ENCODE peak calls at places on chromosomes 13 and 19, in five cellular contexts. T is Peyer's patch; P is effector memory CD4-positive, alpha-beta T cell; F is gastrocnemius medialis; Q is brain microvascular endothelial cell. N is an unnamed sample. For H3K27me3, the result is how much of the 10 kb centered on the place peaks cover.

GRCh38 chr19:51976852-51977251 is 9.8 kb downstream of the ZNF350 start:
- DNase-seq in T (no peak), P (no peak), F (no peak), Q (no peak), N (no peak)

GRCh38 chr13:64278493-64278892 is 2862.8 kb upstream of the PCDH20 start:
- DNase-seq in T (no peak), P (no peak), F (no peak), Q (peak), N (no peak)

GRCh38 chr19:52648336-52648990 is 10.3 kb upstream of the ZNF83 start:
- DNase-seq in T (no peak), P (no peak), F (no peak), Q (peak), N (no peak)

GRCh38 chr19:5447700-5448311 is 7.4 kb upstream of the ZNRF4 start:
- DNase-seq in T (no peak), P (no peak), F (no peak), Q (no peak), N (no peak)

GRCh38 chr19:10544242-10544752 is 593 bp downstream of the ATG4D start:
- DNase-seq in T (peak), P (no peak), F (no peak), Q (no peak), N (no peak)

GRCh38 chr19:47095707-47096704 is 17.6 kb downstream of the ZC3H4 start:
- DNase-seq in T (peak), P (no peak), F (peak), Q (no peak), N (no peak)

GRCh38 chr13:51643114-51643881 is 59.0 kb downstream of the WDFY2 start:
- DNase-seq in T (no peak), P (no peak), F (no peak), Q (peak), N (no peak)

GRCh38 chr13:61095885-61096284 is 319.8 kb downstream of the PCDH20 start:
- DNase-seq in T (no peak), P (no peak), F (no peak), Q (no peak), N (no peak)

GRCh38 chr13:51225034-51225433 is 2.8 kb downstream of the FAM124A start:
- DNase-seq in T (no peak), P (no peak), F (no peak), Q (no peak), N (no peak)

GRCh38 chr13:41709511-41709910 is 251.4 kb downstream of the VWA8 start:
- DNase-seq in T (no peak), P (no peak), F (no peak), Q (no peak), N (no peak)

GRCh38 chr13:35814573-35814972 is 316.6 kb downstream of the DCLK1 start:
- DNase-seq in T (no peak), P (no peak), F (no peak), Q (no peak), N (no peak)

GRCh38 chr13:36815069-36815468 is 4.0 kb upstream of the RFXAP start:
- DNase-seq in T (no peak), P (no peak), F (no peak), Q (no peak), N (no peak)

GRCh38 chr13:19345916-19346422 is 164.3 kb upstream of the TUBA3C start:
- DNase-seq in T (no peak), P (no peak), F (no peak), Q (no peak), N (no peak)

GRCh38 chr19:37413243-37414084 is 42.6 kb downstream of the ZNF527 start:
- DNase-seq in T (no peak), P (no peak), F (no peak), Q (no peak), N (no peak)

GRCh38 chr13:32737111-32737571 is 150.9 kb downstream of the PDS5B start:
- DNase-seq in T (no peak), P (no peak), F (no peak), Q (no peak), N (no peak)

GRCh38 chr13:33832872-33833271 is 14.9 kb downstream of the RFC3 start:
- DNase-seq in T (no peak), P (no peak), F (no peak), Q (no peak), N (no peak)

GRCh38 chr13:110445722-110446569 is 115.6 kb downstream of the RAB20 start:
- DNase-seq in T (no peak), P (no peak), F (no peak), Q (no peak), N (no peak)

GRCh38 chr19:54532528-54532927 is 29.9 kb downstream of the LAIR2 start:
- DNase-seq in T (no peak), P (no peak), F (no peak), Q (no peak), N (peak)

GRCh38 chr13:95341441-95341840 is 40.2 kb upstream of the ABCC4 start:
- DNase-seq in T (no peak), P (no peak), F (no peak), Q (no peak), N (no peak)

GRCh38 chr19:47230122-47230920 is 678 bp downstream of the BBC3 start:
- DNase-seq in T (peak), P (peak), F (peak), Q (no peak), N (peak)

GRCh38 chr13:95833713-95834112 is 156.8 kb downstream of the DNAJC3 start:
- DNase-seq in T (no peak), P (no peak), F (no peak), Q (no peak), N (no peak)

GRCh38 chr13:111292710-111293485 is 27.5 kb upstream of the TEX29 start:
- DNase-seq in T (no peak), P (no peak), F (no peak), Q (no peak), N (no peak)

GRCh38 chr19:29415507-29415906 is 110.3 kb upstream of the VSTM2B start:
- DNase-seq in T (no peak), P (no peak), F (no peak), Q (no peak), N (no peak)

GRCh38 chr19:6034512-6034911 is 56.6 kb upstream of the RANBP3 start:
- DNase-seq in T (peak), P (no peak), F (no peak), Q (no peak), N (no peak)

GRCh38 chr19:39127812-39128510 is 2.4 kb downstream of the PAK4 start:
- DNase-seq in T (no peak), P (no peak), F (no peak), Q (no peak), N (no peak)

GRCh38 chr13:47796816-47797215 is 204.3 kb downstream of the SUCLA2 start:
- DNase-seq in T (no peak), P (no peak), F (no peak), Q (no peak), N (no peak)

GRCh38 chr13:44404261-44405139 is 30.9 kb downstream of the SERP2 start:
- DNase-seq in T (no peak), P (no peak), F (no peak), Q (no peak), N (no peak)

GRCh38 chr19:40724315-40724714 is 7.4 kb downstream of the ITPKC start:
- DNase-seq in T (no peak), P (no peak), F (no peak), Q (no peak), N (no peak)

GRCh38 chr19:896434-896833 is 3.1 kb downstream of the RNU6-9 start:
- DNase-seq in T (no peak), P (no peak), F (no peak), Q (no peak), N (no peak)

GRCh38 chr19:17737690-17738153 is 13.6 kb upstream of the FCHO1 start:
- DNase-seq in T (no peak), P (no peak), F (no peak), Q (no peak), N (no peak)

GRCh38 chr19:58002384-58003152 is at the start of gene ZNF606:
- DNase-seq in T (peak), P (peak), F (peak), Q (peak), N (peak)

GRCh38 chr19:36009220-36009619 is 607 bp upstream of the SYNE4 start:
- DNase-seq in T (peak), P (no peak), F (no peak), Q (peak), N (peak)
- H3K27ac ChIP-seq in T (peak), P (no peak), F (no peak), Q (no peak), N (no peak)

GRCh38 chr19:44822670-44823372 is 13.9 kb downstream of the BCAM start:
- DNase-seq in T (no peak), P (no peak), F (no peak), Q (no peak), N (no peak)

GRCh38 chr19:44820648-44821609 is 12.0 kb downstream of the BCAM start:
- DNase-seq in T (no peak), P (no peak), F (no peak), Q (peak), N (no peak)

GRCh38 chr19:44823373-44823698 is 14.4 kb downstream of the BCAM start:
- DNase-seq in T (no peak), P (no peak), F (no peak), Q (no peak), N (no peak)

GRCh38 chr19:44822177-44822576 is 13.3 kb downstream of the BCAM start:
- DNase-seq in T (no peak), P (no peak), F (no peak), Q (no peak), N (no peak)

DNA sequence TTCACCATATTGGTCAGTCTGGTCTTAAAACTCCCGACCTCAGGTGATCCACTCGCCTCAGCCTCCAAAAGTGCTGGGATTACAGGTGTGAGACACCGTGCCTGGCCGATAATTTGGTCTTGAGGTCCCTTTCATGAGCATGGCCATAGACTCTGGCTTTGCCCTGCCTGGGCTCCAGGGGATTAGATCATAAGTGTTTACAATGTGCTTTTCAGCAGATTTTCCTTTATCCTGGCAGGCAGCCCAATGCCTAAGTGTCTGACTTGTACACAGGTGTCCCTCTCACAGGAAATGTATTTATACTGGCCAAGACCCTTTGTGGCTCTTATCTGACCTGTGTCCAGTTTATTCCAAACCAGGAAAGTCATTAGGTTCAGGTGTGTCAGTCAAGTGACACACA is 15.9 kb downstream of the BCAM start:
- DNase-seq in T (no peak), P (no peak), F (no peak), Q (no peak), N (no peak)
- H3K27me3 ChIP-seq in T (under half), P (under half), F (under half), Q (under half), N (under half)

GRCh38 chr13:79328510-79328909 is 77.5 kb downstream of the RBM26 start:
- DNase-seq in T (no peak), P (no peak), F (no peak), Q (no peak), N (no peak)
- H3K4me3 ChIP-seq in T (no peak), P (no peak), F (no peak), Q (no peak), N (no peak)

GRCh38 chr19:43474986-43475705 is 9.7 kb upstream of the LYPD3 start:
- DNase-seq in T (peak), P (peak), F (peak), Q (peak), N (peak)
- H3K27ac ChIP-seq in T (peak), P (peak), F (peak), Q (peak), N (peak)

GRCh38 chr13:106497079-106497478 is 38.4 kb downstream of the EFNB2 start:
- DNase-seq in T (no peak), P (no peak), F (no peak), Q (no peak), N (no peak)
- H3K27me3 ChIP-seq in T (under half), P (under half), F (under half), Q (under half), N (under half)

DNA sequence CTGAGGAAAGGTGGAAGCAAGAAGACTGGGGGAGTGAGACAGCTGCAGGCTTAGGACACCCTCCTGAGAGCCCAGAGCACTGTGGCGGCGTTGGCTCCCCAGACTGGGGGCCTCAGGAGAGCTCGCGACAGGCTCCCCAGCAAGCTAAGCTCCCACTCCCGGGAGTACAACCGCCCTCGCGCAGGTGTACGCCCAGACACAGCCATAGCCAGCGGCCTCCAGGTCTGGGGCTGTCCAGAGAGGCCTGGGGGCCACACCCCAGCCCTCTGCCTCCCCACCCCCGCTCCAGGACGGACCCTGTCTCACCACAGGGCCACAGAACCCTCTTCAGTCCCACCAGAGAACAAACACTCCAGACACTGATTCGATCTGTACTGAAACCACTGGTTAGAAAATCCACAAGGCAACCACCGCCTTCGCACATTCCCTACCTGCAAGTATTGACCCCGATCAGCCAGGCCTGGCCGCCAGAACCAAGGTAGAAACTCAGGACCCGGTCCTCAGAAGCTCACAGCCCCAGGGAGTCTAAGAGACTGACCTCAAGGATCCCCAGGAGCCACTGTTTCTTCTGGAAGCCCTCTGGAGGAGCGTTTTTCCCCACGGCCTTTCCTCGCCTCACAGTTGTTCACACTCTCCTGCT is 16.3 kb downstream of the ZIC5 start:
- DNase-seq in T (no peak), P (no peak), F (no peak), Q (no peak), N (no peak)
- H3K4me3 ChIP-seq in T (no peak), P (no peak), F (no peak), Q (no peak), N (no peak)

GRCh38 chr13:20882206-20882605 is 20.3 kb downstream of the XPO4 start:
- DNase-seq in T (no peak), P (no peak), F (no peak), Q (peak), N (no peak)
- H3K27ac ChIP-seq in T (no peak), P (no peak), F (peak), Q (peak), N (no peak)

GRCh38 chr13:27905650-27906049 is 14.2 kb upstream of the PDX1 start:
- DNase-seq in T (no peak), P (no peak), F (no peak), Q (no peak), N (no peak)
- H3K27me3 ChIP-seq in T (under half), P (under half), F (under half), Q (under half), N (under half)

GRCh38 chr19:3785464-3785937 is 680 bp downstream of the MATK start:
- DNase-seq in T (no peak), P (no peak), F (no peak), Q (no peak), N (peak)
- H3K4me3 ChIP-seq in T (peak), P (peak), F (no peak), Q (no peak), N (peak)

GRCh38 chr19:32971012-32971595 is 654 bp downstream of the CEP89 start:
- DNase-seq in T (no peak), P (no peak), F (no peak), Q (no peak), N (no peak)
- H3K27ac ChIP-seq in T (peak), P (peak), F (peak), Q (no peak), N (peak)

N was measured in CD8-positive, alpha-beta T cell.